ENCODE peak calls at places on chromosome 18, in four cellular contexts. R is RCC 7860, D is left cardiac atrium, E is globus pallidus. O is an unnamed sample.

GRCh38 chr18:12007063-12007462 is 25.8 kb downstream of the IMPA2 start:
- DNase-seq in R (no peak), D (no peak), E (no peak), O (no peak)

GRCh38 chr18:22831441-22831904 is 101.7 kb upstream of the RBBP8 start:
- DNase-seq in R (peak; percentile 49), D (no peak), E (no peak), O (no peak)

GRCh38 chr18:79590191-79591039 is 89.2 kb upstream of the CTDP1 start:
- DNase-seq in R (no peak), D (peak; percentile 33), E (peak; percentile 32), O (no peak)

GRCh38 chr18:72091369-72091768 is 452.8 kb downstream of the CBLN2 start:
- DNase-seq in R (no peak), D (no peak), E (no peak), O (no peak)

GRCh38 chr18:57806891-57807280 is 3.8 kb upstream of the ATP8B1 start:
- DNase-seq in R (peak; percentile 51), D (peak; percentile 49), E (no peak), O (no peak)

GRCh38 chr18:76657428-76657827 is 162.4 kb upstream of the ZNF516 start:
- DNase-seq in R (no peak), D (no peak), E (no peak), O (no peak)

GRCh38 chr18:49224130-49224529 is 236.3 kb downstream of the DYM start:
- DNase-seq in R (no peak), D (no peak), E (no peak), O (no peak)

GRCh38 chr18:3008546-3008945 is 4.4 kb downstream of the LPIN2 start:
- DNase-seq in R (peak; percentile 58), D (no peak), E (no peak), O (no peak)

GRCh38 chr18:27942706-27943105 is 234.2 kb downstream of the CDH2 start:
- DNase-seq in R (peak; percentile 43), D (no peak), E (no peak), O (no peak)

GRCh38 chr18:61669320-61669719 is 223.5 kb downstream of the RNF152 start:
- DNase-seq in R (no peak), D (no peak), E (no peak), O (no peak)

GRCh38 chr18:7514796-7515440 is 52.2 kb upstream of the PTPRM start:
- DNase-seq in R (no peak), D (no peak), E (no peak), O (no peak)